ENCODE peak calls at places on chromosomes 12 and 14, in ten cellular contexts. One of them, this sample, is unnamed.

GRCh38 chr14:40656301-40656700 is 950.4 kb upstream of the LRFN5 start:
- DNase-seq in CD8-positive, alpha-beta memory T cell: no peak
- DNase-seq in fibroblast of lung: no peak
- DNase-seq in uterus: no peak
- DNase-seq in left ventricle myocardium inferior: no peak
- DNase-seq in mammary epithelial cell: no peak
- DNase-seq in GM23248: no peak
- DNase-seq in Karpas-422: no peak
- DNase-seq in body of pancreas: no peak
- DNase-seq in neuronal stem cell: no peak
- DNase-seq in this sample: no peak

GRCh38 chr14:36659010-36659821 is 2.4 kb upstream of the PAX9 start:
- DNase-seq in CD8-positive, alpha-beta memory T cell: no peak
- DNase-seq in fibroblast of lung: no peak
- DNase-seq in uterus: no peak
- DNase-seq in left ventricle myocardium inferior: no peak
- DNase-seq in mammary epithelial cell: no peak
- DNase-seq in GM23248: no peak
- DNase-seq in Karpas-422: no peak
- DNase-seq in body of pancreas: no peak
- DNase-seq in neuronal stem cell: no peak
- DNase-seq in this sample: no peak

GRCh38 chr12:122166422-122167327 is 7.3 kb downstream of the IL31 start:
- DNase-seq in CD8-positive, alpha-beta memory T cell: peak; percentile 11
- DNase-seq in fibroblast of lung: no peak
- DNase-seq in uterus: no peak
- DNase-seq in left ventricle myocardium inferior: no peak
- DNase-seq in mammary epithelial cell: no peak
- DNase-seq in GM23248: no peak
- DNase-seq in Karpas-422: no peak
- DNase-seq in body of pancreas: no peak
- DNase-seq in neuronal stem cell: no peak
- DNase-seq in this sample: no peak

GRCh38 chr14:50957296-50957695 is 13.0 kb upstream of the PYGL start:
- DNase-seq in CD8-positive, alpha-beta memory T cell: no peak
- DNase-seq in fibroblast of lung: peak; percentile 52
- DNase-seq in uterus: peak; percentile 60
- DNase-seq in left ventricle myocardium inferior: no peak
- DNase-seq in mammary epithelial cell: no peak
- DNase-seq in GM23248: peak; percentile 52
- DNase-seq in Karpas-422: no peak
- DNase-seq in body of pancreas: no peak
- DNase-seq in neuronal stem cell: no peak
- DNase-seq in this sample: no peak

GRCh38 chr12:81105687-81106086 is 27.8 kb downstream of the ACSS3 start:
- DNase-seq in CD8-positive, alpha-beta memory T cell: no peak
- DNase-seq in fibroblast of lung: no peak
- DNase-seq in uterus: no peak
- DNase-seq in left ventricle myocardium inferior: no peak
- DNase-seq in mammary epithelial cell: no peak
- DNase-seq in GM23248: no peak
- DNase-seq in Karpas-422: no peak
- DNase-seq in body of pancreas: no peak
- DNase-seq in neuronal stem cell: no peak
- DNase-seq in this sample: no peak

GRCh38 chr14:72617391-72618011 is 276.4 kb downstream of the DPF3 start:
- DNase-seq in CD8-positive, alpha-beta memory T cell: no peak
- DNase-seq in fibroblast of lung: peak; percentile 82
- DNase-seq in uterus: no peak
- DNase-seq in left ventricle myocardium inferior: peak; percentile 44
- DNase-seq in mammary epithelial cell: peak; percentile 32
- DNase-seq in GM23248: peak; percentile 35
- DNase-seq in Karpas-422: no peak
- DNase-seq in body of pancreas: no peak
- DNase-seq in neuronal stem cell: peak; percentile 15
- DNase-seq in this sample: no peak

GRCh38 chr14:101083564-101084435 is 180.3 kb upstream of the RTL1 start:
- DNase-seq in CD8-positive, alpha-beta memory T cell: no peak
- DNase-seq in fibroblast of lung: no peak
- DNase-seq in uterus: no peak
- DNase-seq in left ventricle myocardium inferior: no peak
- DNase-seq in mammary epithelial cell: no peak
- DNase-seq in GM23248: peak; percentile 29
- DNase-seq in Karpas-422: peak; percentile 58
- DNase-seq in body of pancreas: no peak
- DNase-seq in neuronal stem cell: no peak
- DNase-seq in this sample: no peak

GRCh38 chr14:89617471-89618291 is 200.6 kb upstream of the FOXN3 start:
- DNase-seq in CD8-positive, alpha-beta memory T cell: peak; percentile 10
- DNase-seq in fibroblast of lung: peak; percentile 73
- DNase-seq in uterus: no peak
- DNase-seq in left ventricle myocardium inferior: no peak
- DNase-seq in mammary epithelial cell: no peak
- DNase-seq in GM23248: peak; percentile 76
- DNase-seq in Karpas-422: peak; percentile 57
- DNase-seq in body of pancreas: peak; percentile 34
- DNase-seq in neuronal stem cell: peak; percentile 26
- DNase-seq in this sample: peak; percentile 30

GRCh38 chr14:94370524-94370910 is 17.9 kb downstream of the SERPINA1 start:
- DNase-seq in CD8-positive, alpha-beta memory T cell: no peak
- DNase-seq in fibroblast of lung: no peak
- DNase-seq in uterus: no peak
- DNase-seq in left ventricle myocardium inferior: no peak
- DNase-seq in mammary epithelial cell: no peak
- DNase-seq in GM23248: no peak
- DNase-seq in Karpas-422: no peak
- DNase-seq in body of pancreas: no peak
- DNase-seq in neuronal stem cell: no peak
- DNase-seq in this sample: no peak

GRCh38 chr14:89509891-89510290 is 92.9 kb upstream of the FOXN3 start:
- DNase-seq in CD8-positive, alpha-beta memory T cell: no peak
- DNase-seq in fibroblast of lung: peak; percentile 87
- DNase-seq in uterus: no peak
- DNase-seq in left ventricle myocardium inferior: no peak
- DNase-seq in mammary epithelial cell: no peak
- DNase-seq in GM23248: peak; percentile 35
- DNase-seq in Karpas-422: no peak
- DNase-seq in body of pancreas: no peak
- DNase-seq in neuronal stem cell: no peak
- DNase-seq in this sample: no peak

GRCh38 chr14:59127437-59127732 is 61.1 kb upstream of the DAAM1 start:
- DNase-seq in CD8-positive, alpha-beta memory T cell: no peak
- DNase-seq in fibroblast of lung: no peak
- DNase-seq in uterus: no peak
- DNase-seq in left ventricle myocardium inferior: no peak
- DNase-seq in mammary epithelial cell: no peak
- DNase-seq in GM23248: no peak
- DNase-seq in Karpas-422: no peak
- DNase-seq in body of pancreas: no peak
- DNase-seq in neuronal stem cell: no peak
- DNase-seq in this sample: no peak

GRCh38 chr12:57893460-57894353 is 47.2 kb upstream of the CTDSP2 start:
- DNase-seq in CD8-positive, alpha-beta memory T cell: no peak
- DNase-seq in fibroblast of lung: peak; percentile 84
- DNase-seq in uterus: peak; percentile 98
- DNase-seq in left ventricle myocardium inferior: peak; percentile 93
- DNase-seq in mammary epithelial cell: no peak
- DNase-seq in GM23248: peak; percentile 94
- DNase-seq in Karpas-422: no peak
- DNase-seq in body of pancreas: peak; percentile 68
- DNase-seq in neuronal stem cell: no peak
- DNase-seq in this sample: peak; percentile 88

DNA sequence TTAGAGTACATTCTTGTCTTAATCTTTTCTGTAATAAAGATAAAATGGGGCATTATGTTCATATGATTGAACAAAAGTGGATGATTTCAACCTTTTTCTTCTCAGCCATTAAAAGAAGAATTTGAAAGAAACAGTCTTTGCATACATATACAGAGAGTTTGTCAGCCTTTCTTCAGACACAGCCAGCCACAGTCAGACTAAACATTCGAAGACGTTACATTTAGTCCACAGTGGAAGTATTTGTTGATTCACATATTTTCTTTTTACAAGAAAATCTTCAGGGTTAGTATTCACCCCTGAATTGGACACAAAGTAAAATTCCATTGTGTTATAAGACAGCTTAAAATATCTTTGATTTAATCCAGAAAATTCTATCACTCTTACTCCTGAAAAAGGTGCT is 36.2 kb downstream of the ETV6 start:
- DNase-seq in CD8-positive, alpha-beta memory T cell: no peak
- DNase-seq in fibroblast of lung: peak; percentile 58
- DNase-seq in uterus: no peak
- DNase-seq in left ventricle myocardium inferior: no peak
- DNase-seq in mammary epithelial cell: no peak
- DNase-seq in GM23248: no peak
- DNase-seq in Karpas-422: no peak
- DNase-seq in body of pancreas: no peak
- DNase-seq in neuronal stem cell: no peak
- DNase-seq in this sample: no peak
- H3K4me1 ChIP-seq in CD8-positive, alpha-beta memory T cell: no peaks in the 10 kb centered on the region
- H3K4me1 ChIP-seq in fibroblast of lung: no peaks in the 10 kb centered on the region
- H3K4me1 ChIP-seq in uterus: no peaks in the 10 kb centered on the region
- H3K4me1 ChIP-seq in left ventricle myocardium inferior: peaks cover 51% of the 10 kb centered on the region
- H3K4me1 ChIP-seq in mammary epithelial cell: no peaks in the 10 kb centered on the region
- H3K4me1 ChIP-seq in GM23248: peaks cover 30% of the 10 kb centered on the region
- H3K4me1 ChIP-seq in Karpas-422: no peaks in the 10 kb centered on the region
- H3K4me1 ChIP-seq in body of pancreas: peaks cover 38% of the 10 kb centered on the region
- H3K4me1 ChIP-seq in neuronal stem cell: no peaks in the 10 kb centered on the region
- H3K4me1 ChIP-seq in this sample: no peaks in the 10 kb centered on the region

DNA sequence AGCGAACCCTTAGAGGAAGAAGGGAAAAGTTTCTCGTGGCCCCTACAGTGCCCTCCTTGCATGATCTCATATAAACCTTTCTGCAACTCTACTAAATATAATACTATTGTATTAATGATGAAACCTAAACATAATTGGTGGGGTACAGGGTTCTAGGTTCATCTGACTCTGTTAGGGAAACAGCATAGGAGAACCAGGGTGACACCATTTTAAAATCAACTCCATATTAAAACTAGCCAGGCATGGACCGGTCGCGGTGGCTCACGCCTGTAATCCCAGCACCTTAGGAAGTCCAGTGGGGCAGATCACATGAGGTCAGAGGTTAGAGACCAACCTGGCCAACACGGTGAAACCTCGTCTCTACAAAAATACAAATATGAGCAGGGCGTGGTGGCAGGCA is 15.0 kb upstream of the RND1 start:
- DNase-seq in CD8-positive, alpha-beta memory T cell: no peak
- DNase-seq in fibroblast of lung: no peak
- DNase-seq in uterus: no peak
- DNase-seq in left ventricle myocardium inferior: no peak
- DNase-seq in mammary epithelial cell: no peak
- DNase-seq in GM23248: no peak
- DNase-seq in Karpas-422: no peak
- DNase-seq in body of pancreas: no peak
- DNase-seq in neuronal stem cell: no peak
- DNase-seq in this sample: no peak
- H3K27ac ChIP-seq in CD8-positive, alpha-beta memory T cell: no peak overlapping the region
- H3K27ac ChIP-seq in fibroblast of lung: no peak overlapping the region
- H3K27ac ChIP-seq in uterus: no peak overlapping the region
- H3K27ac ChIP-seq in left ventricle myocardium inferior: no peak overlapping the region
- H3K27ac ChIP-seq in mammary epithelial cell: no peak overlapping the region
- H3K27ac ChIP-seq in GM23248: no peak overlapping the region
- H3K27ac ChIP-seq in Karpas-422: no peak overlapping the region
- H3K27ac ChIP-seq in body of pancreas: no peak overlapping the region
- H3K27ac ChIP-seq in neuronal stem cell: no peak overlapping the region
- H3K27ac ChIP-seq in this sample: no peak overlapping the region

GRCh38 chr14:106564058-106564643 is 1037.8 kb downstream of the TMEM121 start:
- DNase-seq in CD8-positive, alpha-beta memory T cell: peak; percentile 42
- DNase-seq in fibroblast of lung: no peak
- DNase-seq in uterus: no peak
- DNase-seq in left ventricle myocardium inferior: no peak
- DNase-seq in mammary epithelial cell: no peak
- DNase-seq in GM23248: no peak
- DNase-seq in Karpas-422: peak; percentile 86
- DNase-seq in body of pancreas: peak; percentile 37
- DNase-seq in neuronal stem cell: no peak
- DNase-seq in this sample: peak; percentile 2
- H3K4me1 ChIP-seq in CD8-positive, alpha-beta memory T cell: no peaks in the 10 kb centered on the region
- H3K4me1 ChIP-seq in fibroblast of lung: no peaks in the 10 kb centered on the region
- H3K4me1 ChIP-seq in uterus: no peaks in the 10 kb centered on the region
- H3K4me1 ChIP-seq in left ventricle myocardium inferior: no peaks in the 10 kb centered on the region
- H3K4me1 ChIP-seq in mammary epithelial cell: no peaks in the 10 kb centered on the region
- H3K4me1 ChIP-seq in GM23248: no peaks in the 10 kb centered on the region
- H3K4me1 ChIP-seq in Karpas-422: no peaks in the 10 kb centered on the region
- H3K4me1 ChIP-seq in body of pancreas: no peaks in the 10 kb centered on the region
- H3K4me1 ChIP-seq in neuronal stem cell: no peaks in the 10 kb centered on the region
- H3K4me1 ChIP-seq in this sample: no peaks in the 10 kb centered on the region

GRCh38 chr12:111428728-111429175 is 23.0 kb downstream of the SH2B3 start:
- DNase-seq in CD8-positive, alpha-beta memory T cell: no peak
- DNase-seq in fibroblast of lung: no peak
- DNase-seq in uterus: no peak
- DNase-seq in left ventricle myocardium inferior: peak; percentile 76
- DNase-seq in mammary epithelial cell: no peak
- DNase-seq in GM23248: no peak
- DNase-seq in Karpas-422: no peak
- DNase-seq in body of pancreas: no peak
- DNase-seq in neuronal stem cell: no peak
- DNase-seq in this sample: peak; percentile 23
- H3K27ac ChIP-seq in CD8-positive, alpha-beta memory T cell: peak overlapping the region; percentile 43
- H3K27ac ChIP-seq in fibroblast of lung: peak overlapping the region; percentile 20
- H3K27ac ChIP-seq in uterus: peak overlapping the region; percentile 74
- H3K27ac ChIP-seq in left ventricle myocardium inferior: peak overlapping the region; percentile 97
- H3K27ac ChIP-seq in mammary epithelial cell: no peak overlapping the region
- H3K27ac ChIP-seq in GM23248: no peak overlapping the region
- H3K27ac ChIP-seq in Karpas-422: no peak overlapping the region
- H3K27ac ChIP-seq in body of pancreas: peak overlapping the region; percentile 28
- H3K27ac ChIP-seq in neuronal stem cell: no peak overlapping the region
- H3K27ac ChIP-seq in this sample: peak overlapping the region; percentile 59

GRCh38 chr12:69107541-69107940 is 131.8 kb upstream of the CPSF6 start:
- DNase-seq in CD8-positive, alpha-beta memory T cell: no peak
- DNase-seq in fibroblast of lung: peak; percentile 11
- DNase-seq in uterus: no peak
- DNase-seq in left ventricle myocardium inferior: no peak
- DNase-seq in mammary epithelial cell: no peak
- DNase-seq in GM23248: no peak
- DNase-seq in Karpas-422: no peak
- DNase-seq in body of pancreas: no peak
- DNase-seq in neuronal stem cell: no peak
- DNase-seq in this sample: no peak
- H3K4me1 ChIP-seq in CD8-positive, alpha-beta memory T cell: no peaks in the 10 kb centered on the region
- H3K4me1 ChIP-seq in fibroblast of lung: no peaks in the 10 kb centered on the region
- H3K4me1 ChIP-seq in uterus: no peaks in the 10 kb centered on the region
- H3K4me1 ChIP-seq in left ventricle myocardium inferior: no peaks in the 10 kb centered on the region
- H3K4me1 ChIP-seq in mammary epithelial cell: no peaks in the 10 kb centered on the region
- H3K4me1 ChIP-seq in GM23248: no peaks in the 10 kb centered on the region
- H3K4me1 ChIP-seq in Karpas-422: peaks cover 5% of the 10 kb centered on the region
- H3K4me1 ChIP-seq in body of pancreas: peaks cover 37% of the 10 kb centered on the region
- H3K4me1 ChIP-seq in neuronal stem cell: no peaks in the 10 kb centered on the region
- H3K4me1 ChIP-seq in this sample: peaks cover 46% of the 10 kb centered on the region